ENCODE peak calls at places on chromosomes 6 and 20, in eight cellular contexts. E is mucosa of descending colon; F is B cell; Y is ELF-1; B is frontal cortex; T is activated CD4-positive, alpha-beta T cell treated with anti-CD3 and anti-CD28 coated beads for 36 hours; Z is activated naive CD8-positive, alpha-beta T cell treated with anti-CD3 and anti-CD28 coated beads, Interleukin-2, amount 50 U/mL, for 16 hours; H is putamen. M is an unnamed sample.

GRCh38 chr6:105209950-105210706 is 30.3 kb upstream of the POPDC3 start:
- DNase-seq in E (no peak), F (no peak), Y (no peak), B (no peak), T (no peak), Z (no peak), H (no peak), M (no peak)

GRCh38 chr6:165662041-165662491 is 975 bp downstream of the PDE10A start:
- DNase-seq in E (no peak), F (no peak), Y (peak), B (peak), T (no peak), Z (no peak), H (no peak), M (no peak)

GRCh38 chr6:142523485-142523884 is 221.7 kb downstream of the ADGRG6 start:
- DNase-seq in E (no peak), F (no peak), Y (no peak), B (no peak), T (no peak), Z (no peak), H (no peak), M (no peak)

GRCh38 chr6:24524801-24525200 is 30.0 kb downstream of the ALDH5A1 start:
- DNase-seq in E (no peak), F (peak), Y (peak), B (no peak), T (peak), Z (no peak), H (peak), M (no peak)

GRCh38 chr20:52809003-52809402 is 163.2 kb upstream of the TSHZ2 start:
- DNase-seq in E (no peak), F (no peak), Y (no peak), B (no peak), T (no peak), Z (no peak), H (no peak), M (no peak)

GRCh38 chr6:128456510-128457244 is 63.7 kb downstream of the PTPRK start:
- DNase-seq in E (no peak), F (no peak), Y (no peak), B (no peak), T (no peak), Z (no peak), H (no peak), M (no peak)

GRCh38 chr20:62688855-62689460 is 19.7 kb upstream of the NTSR1 start:
- DNase-seq in E (no peak), F (no peak), Y (peak), B (no peak), T (no peak), Z (no peak), H (no peak), M (no peak)

GRCh38 chr6:4819706-4820283 is 43.6 kb downstream of the CDYL start:
- DNase-seq in E (no peak), F (no peak), Y (peak), B (no peak), T (no peak), Z (no peak), H (no peak), M (no peak)

GRCh38 chr6:169409742-169410312 is 156.2 kb upstream of the THBS2 start:
- DNase-seq in E (no peak), F (no peak), Y (no peak), B (no peak), T (no peak), Z (no peak), H (no peak), M (no peak)

GRCh38 chr20:10864076-10864672 is 190.4 kb upstream of the JAG1 start:
- DNase-seq in E (peak), F (no peak), Y (no peak), B (no peak), T (no peak), Z (no peak), H (no peak), M (no peak)

GRCh38 chr6:75345413-75345812 is 60.8 kb upstream of the TMEM30A start:
- DNase-seq in E (no peak), F (no peak), Y (peak), B (no peak), T (no peak), Z (no peak), H (no peak), M (no peak)

GRCh38 chr6:88105741-88106340 is 58.2 kb downstream of the SPACA1 start:
- DNase-seq in E (no peak), F (no peak), Y (no peak), B (no peak), T (no peak), Z (no peak), H (no peak), M (no peak)

GRCh38 chr6:142885182-142885867 is 59.7 kb downstream of the HIVEP2 start:
- DNase-seq in E (no peak), F (peak), Y (peak), B (peak), T (peak), Z (no peak), H (peak), M (no peak)

GRCh38 chr6:17493286-17493685 is 99.9 kb downstream of the CAP2 start:
- DNase-seq in E (no peak), F (no peak), Y (peak), B (no peak), T (no peak), Z (no peak), H (no peak), M (no peak)

GRCh38 chr6:117615981-117616961 is 14.0 kb upstream of the GOPC start:
- DNase-seq in E (no peak), F (peak), Y (peak), B (no peak), T (peak), Z (no peak), H (no peak), M (no peak)

GRCh38 chr6:54491431-54491830 is 183.2 kb downstream of the TINAG start:
- DNase-seq in E (no peak), F (no peak), Y (no peak), B (no peak), T (no peak), Z (no peak), H (no peak), M (no peak)

GRCh38 chr6:159969921-159970320 is 1.0 kb downstream of the IGF2R start:
- DNase-seq in E (peak), F (no peak), Y (peak), B (peak), T (peak), Z (no peak), H (peak), M (peak)

GRCh38 chr6:20404641-20405032 is 3.0 kb downstream of the E2F3 start:
- DNase-seq in E (peak), F (peak), Y (peak), B (no peak), T (peak), Z (peak), H (peak), M (peak)

GRCh38 chr6:90859056-90859455 is 272.2 kb upstream of the MAP3K7 start:
- DNase-seq in E (no peak), F (no peak), Y (peak), B (no peak), T (no peak), Z (no peak), H (no peak), M (no peak)

GRCh38 chr6:161128680-161129196 is 137.2 kb downstream of the MAP3K4 start:
- DNase-seq in E (no peak), F (no peak), Y (no peak), B (no peak), T (peak), Z (no peak), H (no peak), M (no peak)

GRCh38 chr6:36739947-36740817 is 42.6 kb downstream of the RAB44 start:
- DNase-seq in E (no peak), F (peak), Y (no peak), B (no peak), T (no peak), Z (no peak), H (no peak), M (no peak)

GRCh38 chr6:28458577-28458976 is 15.3 kb upstream of the ZSCAN23 start:
- DNase-seq in E (no peak), F (no peak), Y (no peak), B (no peak), T (no peak), Z (no peak), H (no peak), M (no peak)

GRCh38 chr6:13916230-13916944 is 8.4 kb upstream of the RNF182 start:
- DNase-seq in E (no peak), F (no peak), Y (no peak), B (no peak), T (no peak), Z (no peak), H (no peak), M (no peak)

GRCh38 chr20:57432480-57432873 is 41.3 kb downstream of the RBM38 start:
- DNase-seq in E (no peak), F (no peak), Y (no peak), B (no peak), T (no peak), Z (no peak), H (no peak), M (no peak)

GRCh38 chr6:113825776-113826175 is 31.4 kb upstream of the MARCKS start:
- DNase-seq in E (peak), F (no peak), Y (no peak), B (peak), T (no peak), Z (no peak), H (peak), M (no peak)

GRCh38 chr20:31595654-31596411 is 9.3 kb upstream of the ID1 start:
- DNase-seq in E (peak), F (no peak), Y (peak), B (no peak), T (no peak), Z (no peak), H (no peak), M (no peak)

GRCh38 chr6:68240731-68241130 is 394.4 kb upstream of the ADGRB3 start:
- DNase-seq in E (no peak), F (no peak), Y (no peak), B (no peak), T (no peak), Z (no peak), H (no peak), M (no peak)

GRCh38 chr6:145091102-145091826 is 644.1 kb downstream of the EPM2A start:
- DNase-seq in E (no peak), F (no peak), Y (no peak), B (no peak), T (no peak), Z (no peak), H (no peak), M (no peak)

GRCh38 chr6:163420315-163420667 is 5.8 kb downstream of the QKI start:
- DNase-seq in E (no peak), F (no peak), Y (no peak), B (no peak), T (no peak), Z (no peak), H (no peak), M (no peak)

GRCh38 chr6:111210074-111210729 is 122.9 kb downstream of the SLC16A10 start:
- DNase-seq in E (no peak), F (peak), Y (peak), B (peak), T (peak), Z (no peak), H (peak), M (peak)

GRCh38 chr6:129701721-129702455 is 8.1 kb downstream of the ARHGAP18 start:
- DNase-seq in E (no peak), F (no peak), Y (no peak), B (no peak), T (no peak), Z (no peak), H (no peak), M (no peak)